ENCODE peak calls at places on chromosomes 5 and 9, in four cellular contexts. Y, X, D and C are unnamed samples.

GRCh38 chr5:65961644-65962043 is 35.3 kb downstream of the ERBIN start:
- DNase-seq in D (no peak), Y (no peak), X (peak; percentile 43), C (no peak)

GRCh38 chr5:176381423-176381822 is 7.0 kb downstream of the NOP16 start:
- DNase-seq in X (no peak), D (peak; percentile 82), Y (no peak), C (peak; percentile 41)

GRCh38 chr5:56681346-56681745 is 134.0 kb upstream of the MAP3K1 start:
- DNase-seq in D (no peak), Y (no peak), X (peak; percentile 26), C (no peak)

GRCh38 chr5:38672059-38672791 is 115.8 kb upstream of the LIFR start:
- DNase-seq in D (no peak), Y (no peak), X (peak; percentile 70), C (no peak)

GRCh38 chr9:70136632-70137031 is 93.0 kb downstream of the MAMDC2 start:
- DNase-seq in X (peak; percentile 60), Y (no peak), D (no peak), C (no peak)

GRCh38 chr5:107669543-107670027 is 1.2 kb downstream of the EFNA5 start:
- DNase-seq in D (peak; percentile 72), X (peak; percentile 3), Y (peak; percentile 61), C (peak; percentile 71)

GRCh38 chr5:66769839-66770617 is 173.8 kb downstream of the MAST4 start:
- DNase-seq in X (peak; percentile 4), Y (peak; percentile 24), D (no peak), C (no peak)

GRCh38 chr5:109805472-109805871 is 115.7 kb downstream of the MAN2A1 start:
- DNase-seq in X (peak; percentile 11), D (no peak), Y (no peak), C (no peak)

GRCh38 chr5:16577677-16578076 is 39.1 kb downstream of the RETREG1 start:
- DNase-seq in Y (no peak), D (no peak), X (no peak), C (no peak)

GRCh38 chr9:76643399-76644117 is 120.7 kb upstream of the PCA3 start:
- DNase-seq in Y (no peak), X (no peak), D (no peak), C (no peak)

GRCh38 chr9:119268985-119269384 is 100.2 kb downstream of the BRINP1 start:
- DNase-seq in D (no peak), X (no peak), Y (no peak), C (no peak)

GRCh38 chr5:52799358-52799982 is 11.8 kb downstream of the ITGA1 start:
- DNase-seq in D (peak; percentile 83), X (peak; percentile 88), Y (peak; percentile 41), C (peak; percentile 62)

GRCh38 chr5:80579050-80579449 is 9.0 kb upstream of the ANKRD34B start:
- DNase-seq in Y (no peak), X (no peak), D (no peak), C (no peak)

GRCh38 chr5:19928556-19929421 is 59.2 kb downstream of the CDH18 start:
- DNase-seq in Y (no peak), D (no peak), X (peak; percentile 74), C (no peak)

GRCh38 chr5:63963080-63963735 is 963 bp upstream of the HTR1A start:
- DNase-seq in X (peak; percentile 44), D (no peak), Y (no peak), C (no peak)